ENCODE peak calls at places on chromosome 5, in eight cellular contexts. K, R, L, A, J, M, Q and X are unnamed samples. For H3K4me1 and H3K27me3, the result is how much of the 10 kb centered on the place peaks cover.

GRCh38 chr5:76617675-76618074 is 5.5 kb downstream of the F2RL2 start:
- DNase-seq in R (no peak), K (no peak), J (no peak), L (no peak), M (no peak), A (no peak), Q (no peak), X (no peak)

GRCh38 chr5:80246995-80247729 is 8.7 kb downstream of the SERINC5 start:
- DNase-seq in L (peak), K (peak), Q (peak), M (no peak), J (peak), R (peak), A (no peak), X (peak)

GRCh38 chr5:134545070-134545868 is 19.8 kb downstream of the JADE2 start:
- DNase-seq in K (peak), R (peak), J (no peak), Q (no peak), A (no peak), M (no peak), L (no peak), X (peak)

GRCh38 chr5:132261881-132262845 is 4.7 kb downstream of the PDLIM4 start:
- DNase-seq in A (no peak), K (no peak), L (no peak), R (no peak), Q (no peak), J (no peak), M (no peak), X (peak)

GRCh38 chr5:121559832-121560231 is 291.9 kb upstream of the FTMT start:
- DNase-seq in R (no peak), J (no peak), Q (no peak), M (no peak), A (no peak), K (no peak), L (no peak), X (no peak)

GRCh38 chr5:14708551-14708950 is 44.0 kb downstream of the OTULIN start:
- DNase-seq in M (no peak), K (no peak), J (no peak), R (no peak), Q (no peak), L (no peak), A (no peak), X (no peak)

GRCh38 chr5:104430977-104431620 is 868.5 kb upstream of the NUDT12 start:
- DNase-seq in K (no peak), J (no peak), R (no peak), M (no peak), L (no peak), Q (no peak), A (no peak), X (no peak)

GRCh38 chr5:151758430-151759241 is at the start of gene ATOX1:
- DNase-seq in L (peak), A (peak), M (no peak), Q (peak), K (peak), R (peak), J (peak), X (peak)

GRCh38 chr5:198941-199820 is 7.9 kb downstream of the LRRC14B start:
- DNase-seq in K (no peak), A (no peak), Q (no peak), J (no peak), R (no peak), M (no peak), L (no peak), X (peak)

GRCh38 chr5:32489791-32490581 is 45.4 kb upstream of the ZFR start:
- DNase-seq in Q (peak), M (no peak), A (peak), L (peak), K (peak), R (peak), J (peak), X (peak)

GRCh38 chr5:143177263-143177994 is 226.1 kb downstream of the NR3C1 start:
- DNase-seq in A (no peak), Q (no peak), R (no peak), J (no peak), K (no peak), L (no peak), M (no peak), X (peak)

GRCh38 chr5:32329395-32329834 is 16.7 kb upstream of the MTMR12 start:
- DNase-seq in J (peak), A (peak), Q (peak), M (peak), R (no peak), L (peak), K (no peak), X (no peak)

GRCh38 chr5:100841358-100842076 is 61.6 kb downstream of the ST8SIA4 start:
- DNase-seq in K (no peak), M (no peak), J (no peak), Q (peak), R (no peak), A (no peak), L (no peak), X (no peak)

GRCh38 chr5:171534009-171534895 is 114.8 kb downstream of the FGF18 start:
- DNase-seq in M (no peak), A (no peak), Q (peak), R (no peak), L (no peak), K (no peak), J (no peak), X (no peak)

GRCh38 chr5:172716796-172717313 is 54.1 kb downstream of the DUSP1 start:
- DNase-seq in J (peak), L (peak), M (no peak), Q (peak), A (peak), K (peak), R (peak), X (peak)

GRCh38 chr5:137566118-137566541 is 67.0 kb upstream of the SPOCK1 start:
- DNase-seq in K (no peak), A (no peak), L (no peak), R (no peak), M (no peak), Q (no peak), J (no peak), X (no peak)

GRCh38 chr5:115460476-115460875 is 84.1 kb downstream of the FEM1C start:
- DNase-seq in Q (no peak), A (no peak), L (no peak), M (no peak), R (no peak), K (no peak), J (peak), X (no peak)

GRCh38 chr5:124963236-124963929 is 216.9 kb upstream of the ZNF608 start:
- DNase-seq in K (no peak), Q (peak), A (no peak), M (no peak), R (peak), J (peak), L (no peak), X (no peak)

GRCh38 chr5:157993201-157993600 is 134.3 kb upstream of the CLINT1 start:
- DNase-seq in R (no peak), M (no peak), A (no peak), Q (no peak), L (no peak), K (no peak), J (no peak), X (no peak)

GRCh38 chr5:168353216-168353957 is 61.9 kb downstream of the WWC1 start:
- DNase-seq in A (no peak), L (no peak), K (no peak), M (no peak), Q (no peak), J (no peak), R (no peak), X (no peak)

GRCh38 chr5:74865799-74866652 is at the start of gene FAM169A:
- DNase-seq in K (peak), R (peak), L (peak), M (no peak), A (peak), Q (peak), J (peak), X (peak)

GRCh38 chr5:128512894-128513293 is 25.2 kb downstream of the FBN2 start:
- DNase-seq in Q (no peak), K (no peak), A (no peak), M (no peak), R (no peak), J (no peak), L (no peak), X (no peak)

GRCh38 chr5:125394661-125395280 is 648.3 kb upstream of the ZNF608 start:
- DNase-seq in Q (no peak), K (no peak), L (no peak), M (no peak), J (no peak), R (no peak), A (no peak), X (no peak)

GRCh38 chr5:168057905-168058304 is 233.5 kb upstream of the WWC1 start:
- DNase-seq in M (no peak), L (no peak), Q (peak), K (no peak), R (no peak), A (no peak), J (no peak), X (no peak)

GRCh38 chr5:91486638-91487037 is 103.5 kb upstream of the ARRDC3 start:
- DNase-seq in K (no peak), A (no peak), Q (no peak), M (no peak), J (no peak), R (no peak), L (no peak), X (no peak)

GRCh38 chr5:1139806-1140187 is 27.9 kb upstream of the SLC12A7 start:
- DNase-seq in J (no peak), A (no peak), M (no peak), K (no peak), R (no peak), L (no peak), Q (no peak), X (no peak)

GRCh38 chr5:103224118-103224893 is 34.3 kb upstream of the MACIR start:
- DNase-seq in M (peak), Q (peak), J (peak), K (peak), A (no peak), R (no peak), L (peak), X (no peak)

GRCh38 chr5:77960305-77960704 is 184.2 kb upstream of the TBCA start:
- DNase-seq in R (no peak), A (no peak), M (no peak), L (no peak), Q (no peak), J (no peak), K (no peak), X (no peak)

GRCh38 chr5:77957931-77958476 is 181.9 kb upstream of the TBCA start:
- DNase-seq in Q (peak), J (peak), M (no peak), A (no peak), K (no peak), R (no peak), L (peak), X (no peak)

GRCh38 chr5:77957516-77957915 is 181.4 kb upstream of the TBCA start:
- DNase-seq in L (no peak), Q (peak), R (no peak), M (no peak), A (no peak), J (no peak), K (no peak), X (no peak)

GRCh38 chr5:77957081-77957480 is 180.9 kb upstream of the TBCA start:
- DNase-seq in M (no peak), R (no peak), Q (no peak), A (no peak), L (no peak), K (peak), J (no peak), X (no peak)

GRCh38 chr5:77958642-77959315 is 182.6 kb upstream of the TBCA start:
- DNase-seq in A (no peak), R (no peak), K (no peak), J (no peak), L (no peak), Q (peak), M (no peak), X (no peak)
- H3K4me3 ChIP-seq in A (no peak), R (no peak), K (no peak), J (no peak), L (no peak), Q (no peak), M (no peak), X (no peak)

GRCh38 chr5:147248584-147248983 is 13.8 kb downstream of the STK32A start:
- DNase-seq in A (no peak), Q (no peak), K (no peak), J (no peak), L (no peak), M (no peak), R (no peak), X (no peak)
- H3K4me1 ChIP-seq in A (under half), Q (under half), K (under half), J (under half), L (under half), M (under half), R (under half), X (under half)

GRCh38 chr5:78243639-78244038 is 50.9 kb downstream of the AP3B1 start:
- DNase-seq in L (no peak), R (no peak), K (no peak), A (no peak), J (no peak), M (no peak), Q (peak), X (no peak)
- H3K27me3 ChIP-seq in L (under half), R (under half), K (under half), A (under half), J (under half), M (under half), Q (under half), X (under half)

GRCh38 chr5:40605295-40605958 is 74.3 kb upstream of the PTGER4 start:
- DNase-seq in L (no peak), J (no peak), A (no peak), R (no peak), Q (no peak), K (peak), M (no peak), X (no peak)
- H3K4me3 ChIP-seq in L (no peak), J (no peak), A (no peak), R (no peak), Q (no peak), K (peak), M (no peak), X (no peak)

GRCh38 chr5:174832811-174833210 is 108.4 kb downstream of the MSX2 start:
- DNase-seq in A (no peak), M (no peak), L (no peak), K (no peak), Q (no peak), R (no peak), J (no peak), X (no peak)
- H3K4me1 ChIP-seq in A (under half), M (under half), L (under half), K (under half), Q (under half), R (under half), J (under half), X (under half)